ENCODE peak calls at places on chromosome 3, in five cellular contexts. One of them, this sample, is unnamed.

GRCh38 chr3:142215111-142215510 is 10.3 kb downstream of the GK5 start:
- DNase-seq in foreskin fibroblast: peak
- DNase-seq in upper lobe of right lung: no peak
- DNase-seq in spleen: no peak
- DNase-seq in thoracic aorta: no peak
- DNase-seq in this sample: no peak

GRCh38 chr3:175743733-175744400 is 884.7 kb downstream of the NAALADL2 start:
- DNase-seq in upper lobe of right lung: no peak
- DNase-seq in thoracic aorta: no peak
- DNase-seq in foreskin fibroblast: peak
- DNase-seq in spleen: no peak
- DNase-seq in this sample: peak

GRCh38 chr3:79973917-79974595 is 206.3 kb upstream of the ROBO1 start:
- DNase-seq in thoracic aorta: no peak
- DNase-seq in upper lobe of right lung: no peak
- DNase-seq in foreskin fibroblast: no peak
- DNase-seq in spleen: no peak
- DNase-seq in this sample: no peak

GRCh38 chr3:115693868-115694267 is 70.6 kb downstream of the GAP43 start:
- DNase-seq in upper lobe of right lung: no peak
- DNase-seq in foreskin fibroblast: no peak
- DNase-seq in thoracic aorta: no peak
- DNase-seq in spleen: no peak
- DNase-seq in this sample: no peak

GRCh38 chr3:50539356-50539838 is 28.1 kb downstream of the C3orf18 start:
- DNase-seq in thoracic aorta: no peak
- DNase-seq in upper lobe of right lung: no peak
- DNase-seq in spleen: no peak
- DNase-seq in foreskin fibroblast: no peak
- DNase-seq in this sample: no peak

GRCh38 chr3:182325213-182325941 is 467.9 kb upstream of the ATP11B start:
- DNase-seq in upper lobe of right lung: no peak
- DNase-seq in foreskin fibroblast: no peak
- DNase-seq in thoracic aorta: no peak
- DNase-seq in spleen: no peak
- DNase-seq in this sample: peak

GRCh38 chr3:104460477-104461406 is 906.0 kb upstream of the ALCAM start:
- DNase-seq in foreskin fibroblast: no peak
- DNase-seq in upper lobe of right lung: no peak
- DNase-seq in thoracic aorta: no peak
- DNase-seq in spleen: no peak
- DNase-seq in this sample: peak

GRCh38 chr3:109952924-109953323 is 615.6 kb upstream of the DPPA4 start:
- DNase-seq in thoracic aorta: no peak
- DNase-seq in upper lobe of right lung: no peak
- DNase-seq in foreskin fibroblast: peak
- DNase-seq in spleen: no peak
- DNase-seq in this sample: no peak

GRCh38 chr3:192444096-192444790 is 283.1 kb downstream of the FGF12 start:
- DNase-seq in upper lobe of right lung: peak
- DNase-seq in spleen: peak
- DNase-seq in thoracic aorta: no peak
- DNase-seq in foreskin fibroblast: peak
- DNase-seq in this sample: peak

GRCh38 chr3:165641569-165642310 is 195.5 kb downstream of the BCHE start:
- DNase-seq in thoracic aorta: no peak
- DNase-seq in foreskin fibroblast: no peak
- DNase-seq in upper lobe of right lung: no peak
- DNase-seq in spleen: no peak
- DNase-seq in this sample: peak

GRCh38 chr3:146465713-146466465 is 3.5 kb downstream of the PLSCR2 start:
- DNase-seq in thoracic aorta: no peak
- DNase-seq in spleen: peak
- DNase-seq in upper lobe of right lung: no peak
- DNase-seq in foreskin fibroblast: peak
- DNase-seq in this sample: peak

GRCh38 chr3:46586738-46587246 is 20.7 kb upstream of the LRRC2 start:
- DNase-seq in spleen: no peak
- DNase-seq in upper lobe of right lung: no peak
- DNase-seq in foreskin fibroblast: no peak
- DNase-seq in thoracic aorta: no peak
- DNase-seq in this sample: no peak

GRCh38 chr3:125651246-125651645 is 55.9 kb upstream of the OSBPL11 start:
- DNase-seq in spleen: no peak
- DNase-seq in upper lobe of right lung: no peak
- DNase-seq in thoracic aorta: no peak
- DNase-seq in foreskin fibroblast: peak
- DNase-seq in this sample: no peak

GRCh38 chr3:26624209-26624775 is 1.7 kb downstream of the LRRC3B start:
- DNase-seq in foreskin fibroblast: no peak
- DNase-seq in thoracic aorta: no peak
- DNase-seq in upper lobe of right lung: no peak
- DNase-seq in spleen: no peak
- DNase-seq in this sample: no peak

GRCh38 chr3:141905129-141905528 is 28.7 kb downstream of the ATP1B3 start:
- DNase-seq in upper lobe of right lung: no peak
- DNase-seq in foreskin fibroblast: no peak
- DNase-seq in thoracic aorta: no peak
- DNase-seq in spleen: no peak
- DNase-seq in this sample: no peak

GRCh38 chr3:132785292-132785691 is 63.1 kb upstream of the NPHP3 start:
- DNase-seq in thoracic aorta: no peak
- DNase-seq in foreskin fibroblast: peak
- DNase-seq in spleen: no peak
- DNase-seq in upper lobe of right lung: no peak
- DNase-seq in this sample: no peak

GRCh38 chr3:187987919-187988318 is 166.0 kb upstream of the LPP start:
- DNase-seq in spleen: no peak
- DNase-seq in upper lobe of right lung: no peak
- DNase-seq in foreskin fibroblast: no peak
- DNase-seq in thoracic aorta: no peak
- DNase-seq in this sample: no peak

GRCh38 chr3:72093270-72093669 is 308.3 kb upstream of the PROK2 start:
- DNase-seq in thoracic aorta: no peak
- DNase-seq in foreskin fibroblast: no peak
- DNase-seq in upper lobe of right lung: no peak
- DNase-seq in spleen: no peak
- DNase-seq in this sample: no peak

GRCh38 chr3:179149239-179149887 is 1.2 kb downstream of the PIK3CA start:
- DNase-seq in spleen: no peak
- DNase-seq in thoracic aorta: no peak
- DNase-seq in foreskin fibroblast: peak
- DNase-seq in upper lobe of right lung: no peak
- DNase-seq in this sample: no peak

GRCh38 chr3:15439476-15439875 is 12.1 kb downstream of the EAF1 start:
- DNase-seq in upper lobe of right lung: no peak
- DNase-seq in foreskin fibroblast: peak
- DNase-seq in spleen: no peak
- DNase-seq in thoracic aorta: no peak
- DNase-seq in this sample: no peak

GRCh38 chr3:33058780-33059179 is 38.2 kb downstream of the GLB1 start:
- DNase-seq in foreskin fibroblast: no peak
- DNase-seq in upper lobe of right lung: no peak
- DNase-seq in thoracic aorta: no peak
- DNase-seq in spleen: no peak
- DNase-seq in this sample: no peak

GRCh38 chr3:148372476-148372875 is 325.2 kb upstream of the AGTR1 start:
- DNase-seq in upper lobe of right lung: no peak
- DNase-seq in foreskin fibroblast: no peak
- DNase-seq in thoracic aorta: no peak
- DNase-seq in spleen: no peak
- DNase-seq in this sample: no peak

DNA sequence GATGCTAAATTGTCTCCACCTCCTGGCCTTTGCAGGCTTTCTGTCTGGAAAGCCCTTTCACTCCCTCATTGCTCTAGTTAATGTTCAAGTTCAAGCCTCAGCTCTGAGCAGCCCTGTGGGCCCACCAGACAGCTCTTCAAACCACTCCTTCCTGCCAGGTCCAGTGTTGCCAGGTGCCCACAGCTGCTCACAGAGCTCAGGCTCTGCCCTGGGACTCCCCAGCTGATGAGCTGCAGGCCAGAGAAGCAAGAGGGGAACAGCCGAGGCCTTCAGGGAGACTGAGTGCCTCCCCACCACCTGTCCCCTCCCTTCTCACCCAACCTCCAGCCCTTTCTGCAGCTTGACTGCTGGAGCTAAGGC is 1.3 kb upstream of the ZBTB47 start:
- DNase-seq in foreskin fibroblast: no peak
- DNase-seq in spleen: no peak
- DNase-seq in upper lobe of right lung: no peak
- DNase-seq in thoracic aorta: no peak
- DNase-seq in this sample: no peak
- H3K4me3 ChIP-seq in foreskin fibroblast: peak
- H3K4me3 ChIP-seq in spleen: no peak
- H3K4me3 ChIP-seq in upper lobe of right lung: peak
- H3K4me3 ChIP-seq in thoracic aorta: peak
- H3K4me3 ChIP-seq in this sample: peak

GRCh38 chr3:7146529-7146928 is 285.6 kb downstream of the GRM7 start:
- DNase-seq in spleen: no peak
- DNase-seq in upper lobe of right lung: no peak
- DNase-seq in thoracic aorta: no peak
- DNase-seq in foreskin fibroblast: no peak
- DNase-seq in this sample: no peak

GRCh38 chr3:7144696-7145308 is 283.9 kb downstream of the GRM7 start:
- DNase-seq in thoracic aorta: no peak
- DNase-seq in upper lobe of right lung: no peak
- DNase-seq in spleen: no peak
- DNase-seq in foreskin fibroblast: no peak
- DNase-seq in this sample: no peak
- TF ChIP-seq CTCF in thoracic aorta: no peak
- TF ChIP-seq CTCF in upper lobe of right lung: peak
- TF ChIP-seq CTCF in spleen: peak
- TF ChIP-seq CTCF in foreskin fibroblast: no peak
- TF ChIP-seq CTCF in this sample: peak

GRCh38 chr3:108099679-108100428 is 9.0 kb upstream of the CD47 start:
- DNase-seq in foreskin fibroblast: no peak
- DNase-seq in spleen: peak
- DNase-seq in upper lobe of right lung: peak
- DNase-seq in thoracic aorta: no peak
- DNase-seq in this sample: no peak

GRCh38 chr3:108093616-108094015 is 2.8 kb upstream of the CD47 start:
- DNase-seq in thoracic aorta: no peak
- DNase-seq in foreskin fibroblast: no peak
- DNase-seq in upper lobe of right lung: no peak
- DNase-seq in spleen: no peak
- DNase-seq in this sample: no peak

GRCh38 chr3:108097326-108098035 is 6.7 kb upstream of the CD47 start:
- DNase-seq in foreskin fibroblast: no peak
- DNase-seq in thoracic aorta: no peak
- DNase-seq in spleen: no peak
- DNase-seq in upper lobe of right lung: no peak
- DNase-seq in this sample: no peak

GRCh38 chr3:108099203-108099602 is 8.4 kb upstream of the CD47 start:
- DNase-seq in thoracic aorta: no peak
- DNase-seq in upper lobe of right lung: no peak
- DNase-seq in foreskin fibroblast: no peak
- DNase-seq in spleen: no peak
- DNase-seq in this sample: no peak

DNA sequence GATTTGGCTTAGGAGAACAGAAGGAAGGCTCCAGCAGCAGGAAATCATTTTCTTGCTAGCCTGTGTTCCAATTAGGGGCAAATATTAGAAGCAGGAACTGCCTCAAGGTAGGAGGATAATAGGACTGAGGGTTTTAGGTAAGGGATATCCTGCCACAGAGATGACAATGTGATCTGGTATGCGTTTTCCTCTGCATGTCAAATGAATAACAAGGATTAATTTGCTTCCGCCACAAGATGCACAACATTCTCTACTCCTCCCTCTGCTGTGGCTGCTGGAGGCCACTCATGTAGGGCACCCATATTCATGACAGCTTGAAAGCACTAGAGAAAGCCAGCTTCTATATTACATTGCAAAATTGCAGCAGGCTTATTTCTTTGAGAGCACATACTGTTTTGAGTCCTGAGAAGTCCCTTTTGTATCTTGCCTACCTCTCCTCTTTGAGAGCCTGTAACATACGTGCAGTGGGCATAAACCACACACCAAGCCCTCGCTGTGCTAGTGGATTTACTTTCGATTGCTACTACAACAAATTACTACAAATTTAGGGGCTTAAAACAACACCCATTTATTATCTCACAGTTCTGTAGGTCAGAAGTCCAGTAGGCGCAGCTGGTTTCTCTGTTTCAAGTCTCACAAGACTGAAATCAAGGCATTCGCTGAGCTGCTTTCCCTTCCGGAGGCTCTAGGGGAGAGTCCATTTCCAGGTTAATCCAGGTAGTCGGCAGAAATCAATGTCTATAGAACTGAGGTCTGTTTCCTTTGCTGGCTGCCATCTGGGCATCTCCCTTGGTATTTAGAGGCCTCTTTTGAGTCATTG is 5.9 kb upstream of the CD47 start:
- DNase-seq in spleen: no peak
- DNase-seq in foreskin fibroblast: peak
- DNase-seq in thoracic aorta: no peak
- DNase-seq in upper lobe of right lung: no peak
- DNase-seq in this sample: no peak
- H3K4me3 ChIP-seq in spleen: no peak
- H3K4me3 ChIP-seq in foreskin fibroblast: no peak
- H3K4me3 ChIP-seq in thoracic aorta: no peak
- H3K4me3 ChIP-seq in upper lobe of right lung: no peak
- H3K4me3 ChIP-seq in this sample: no peak

GRCh38 chr3:197750396-197750831 is 731 bp downstream of the FYTTD1 start:
- DNase-seq in foreskin fibroblast: peak
- DNase-seq in thoracic aorta: peak
- DNase-seq in spleen: peak
- DNase-seq in upper lobe of right lung: peak
- DNase-seq in this sample: peak

GRCh38 chr3:197750863-197751737 is 1.4 kb downstream of the FYTTD1 start:
- DNase-seq in foreskin fibroblast: peak
- DNase-seq in thoracic aorta: peak
- DNase-seq in spleen: peak
- DNase-seq in upper lobe of right lung: peak
- DNase-seq in this sample: no peak

GRCh38 chr3:197749315-197749600 is 425 bp upstream of the FYTTD1 start:
- DNase-seq in foreskin fibroblast: peak
- DNase-seq in thoracic aorta: peak
- DNase-seq in upper lobe of right lung: no peak
- DNase-seq in spleen: no peak
- DNase-seq in this sample: no peak

GRCh38 chr3:197748597-197749314 is 927 bp upstream of the FYTTD1 start:
- DNase-seq in foreskin fibroblast: peak
- DNase-seq in upper lobe of right lung: no peak
- DNase-seq in thoracic aorta: no peak
- DNase-seq in spleen: no peak
- DNase-seq in this sample: no peak

GRCh38 chr3:197749601-197750395 is at the start of gene FYTTD1:
- DNase-seq in spleen: peak
- DNase-seq in thoracic aorta: peak
- DNase-seq in foreskin fibroblast: peak
- DNase-seq in upper lobe of right lung: peak
- DNase-seq in this sample: peak
- TF ChIP-seq CTCF in spleen: peak
- TF ChIP-seq CTCF in thoracic aorta: peak
- TF ChIP-seq CTCF in foreskin fibroblast: peak
- TF ChIP-seq CTCF in upper lobe of right lung: peak
- TF ChIP-seq CTCF in this sample: peak

This sample was measured in astrocyte of the cerebellum.